ENCODE peak calls at places on chromosomes 11 and 22, in ten cellular contexts. X is HCT116, L is transverse colon, D is brain microvascular endothelial cell, A is foreskin fibroblast, S is mammary epithelial cell, Y is psoas muscle, E is sigmoid colon, O is astrocyte of the spinal cord, U is uterus. Z is an unnamed sample.

GRCh38 chr11:113121746-113122145 is 160.5 kb downstream of the NCAM1 start:
- DNase-seq in X (no peak), L (no peak), D (no peak), A (no peak), S (no peak), Y (no peak), E (no peak), O (no peak), U (no peak), Z (no peak)

GRCh38 chr11:100687630-100688395 is 725 bp downstream of the ARHGAP42 start:
- DNase-seq in X (peak; percentile 75), L (peak; percentile 65), D (peak; percentile 72), A (peak; percentile 83), S (peak; percentile 79), Y (peak; percentile 56), E (peak; percentile 72), O (peak; percentile 87), U (peak; percentile 61), Z (peak; percentile 31)

GRCh38 chr11:69876013-69876412 is 56.8 kb upstream of the FGF3 start:
- DNase-seq in X (no peak), L (peak; percentile 3), D (no peak), A (no peak), S (no peak), Y (no peak), E (peak; percentile 52), O (no peak), U (no peak), Z (no peak)

GRCh38 chr11:117045196-117045595 is 53.0 kb downstream of the SIK3 start:
- DNase-seq in X (no peak), L (peak; percentile 55), D (no peak), A (peak; percentile 93), S (no peak), Y (no peak), E (no peak), O (peak; percentile 64), U (no peak), Z (no peak)

GRCh38 chr22:45510376-45511232 is 7.9 kb downstream of the FBLN1 start:
- DNase-seq in X (no peak), L (no peak), D (no peak), A (peak; percentile 50), S (no peak), Y (peak; percentile 28), E (no peak), O (no peak), U (no peak), Z (peak; percentile 27)

GRCh38 chr11:114738954-114739353 is 60.6 kb downstream of the NXPE2 start:
- DNase-seq in X (peak; percentile 22), L (peak; percentile 68), D (peak; percentile 34), A (peak; percentile 3), S (peak; percentile 33), Y (peak; percentile 57), E (no peak), O (peak; percentile 39), U (no peak), Z (peak; percentile 82)

GRCh38 chr11:13040969-13041561 is 31.9 kb downstream of the RASSF10 start:
- DNase-seq in X (no peak), L (no peak), D (no peak), A (no peak), S (no peak), Y (no peak), E (no peak), O (no peak), U (no peak), Z (no peak)

GRCh38 chr11:41997860-41998259 is 538.4 kb upstream of the LRRC4C start:
- DNase-seq in X (no peak), L (no peak), D (no peak), A (no peak), S (no peak), Y (no peak), E (no peak), O (no peak), U (no peak), Z (no peak)

GRCh38 chr22:44996120-44996519 is 13.7 kb downstream of the PHF21B start:
- DNase-seq in X (no peak), L (no peak), D (no peak), A (no peak), S (no peak), Y (no peak), E (no peak), O (no peak), U (no peak), Z (no peak)

GRCh38 chr11:94771390-94771789 is 3.2 kb downstream of the AMOTL1 start:
- DNase-seq in X (no peak), L (no peak), D (no peak), A (no peak), S (peak; percentile 48), Y (no peak), E (peak; percentile 73), O (peak; percentile 40), U (no peak), Z (no peak)

GRCh38 chr11:64409278-64409677 is 50.3 kb downstream of the RPS6KA4 start:
- DNase-seq in X (no peak), L (no peak), D (no peak), A (no peak), S (no peak), Y (no peak), E (no peak), O (no peak), U (no peak), Z (no peak)

GRCh38 chr11:113521737-113522517 is 46.7 kb upstream of the DRD2 start:
- DNase-seq in X (no peak), L (no peak), D (no peak), A (no peak), S (peak; percentile 68), Y (no peak), E (no peak), O (no peak), U (no peak), Z (no peak)

DNA sequence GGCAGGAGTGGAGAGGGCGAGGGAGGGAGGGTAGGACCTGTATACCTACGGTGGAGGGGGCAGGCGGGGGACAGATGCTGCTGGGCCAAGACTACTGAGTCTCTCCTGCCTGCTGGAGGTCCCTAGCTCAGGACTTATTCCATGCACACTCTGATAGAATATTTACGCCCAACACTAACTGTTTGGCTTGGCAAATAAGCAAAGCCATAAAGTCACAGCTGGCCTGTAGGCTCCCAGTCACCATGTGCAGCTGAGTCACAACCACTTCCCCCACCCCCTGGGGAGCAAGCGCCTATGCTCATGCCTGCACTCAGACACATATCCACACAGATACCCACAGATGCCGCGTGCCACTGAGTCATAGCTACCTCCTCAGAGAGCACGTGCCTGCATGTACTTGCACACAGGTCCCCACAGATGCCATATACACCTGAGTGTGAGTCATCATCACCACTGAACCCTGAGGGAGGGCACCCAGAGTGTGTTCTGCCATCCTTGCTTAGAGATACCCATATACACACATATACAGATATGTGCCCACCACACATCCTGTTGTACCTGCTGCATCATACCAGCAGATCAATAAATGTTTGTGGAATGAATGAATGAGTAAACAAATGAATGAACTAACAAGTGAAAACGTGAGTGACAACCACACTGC is 95.8 kb downstream of the SWAP70 start:
- DNase-seq in X (peak; percentile 96), L (peak; percentile 86), D (peak; percentile 100), A (peak; percentile 100), S (peak; percentile 100), Y (peak; percentile 92), E (peak; percentile 94), O (peak; percentile 100), U (peak; percentile 87), Z (peak; percentile 92)
- H3K4me3 ChIP-seq in X (peak overlapping the region; percentile 71), L (no peak overlapping the region), D (no peak overlapping the region), A (peak overlapping the region; percentile 9), S (no peak overlapping the region), Y (peak overlapping the region; percentile 71), E (no peak overlapping the region), O (no peak overlapping the region), U (no peak overlapping the region), Z (peak overlapping the region; percentile 83)

DNA sequence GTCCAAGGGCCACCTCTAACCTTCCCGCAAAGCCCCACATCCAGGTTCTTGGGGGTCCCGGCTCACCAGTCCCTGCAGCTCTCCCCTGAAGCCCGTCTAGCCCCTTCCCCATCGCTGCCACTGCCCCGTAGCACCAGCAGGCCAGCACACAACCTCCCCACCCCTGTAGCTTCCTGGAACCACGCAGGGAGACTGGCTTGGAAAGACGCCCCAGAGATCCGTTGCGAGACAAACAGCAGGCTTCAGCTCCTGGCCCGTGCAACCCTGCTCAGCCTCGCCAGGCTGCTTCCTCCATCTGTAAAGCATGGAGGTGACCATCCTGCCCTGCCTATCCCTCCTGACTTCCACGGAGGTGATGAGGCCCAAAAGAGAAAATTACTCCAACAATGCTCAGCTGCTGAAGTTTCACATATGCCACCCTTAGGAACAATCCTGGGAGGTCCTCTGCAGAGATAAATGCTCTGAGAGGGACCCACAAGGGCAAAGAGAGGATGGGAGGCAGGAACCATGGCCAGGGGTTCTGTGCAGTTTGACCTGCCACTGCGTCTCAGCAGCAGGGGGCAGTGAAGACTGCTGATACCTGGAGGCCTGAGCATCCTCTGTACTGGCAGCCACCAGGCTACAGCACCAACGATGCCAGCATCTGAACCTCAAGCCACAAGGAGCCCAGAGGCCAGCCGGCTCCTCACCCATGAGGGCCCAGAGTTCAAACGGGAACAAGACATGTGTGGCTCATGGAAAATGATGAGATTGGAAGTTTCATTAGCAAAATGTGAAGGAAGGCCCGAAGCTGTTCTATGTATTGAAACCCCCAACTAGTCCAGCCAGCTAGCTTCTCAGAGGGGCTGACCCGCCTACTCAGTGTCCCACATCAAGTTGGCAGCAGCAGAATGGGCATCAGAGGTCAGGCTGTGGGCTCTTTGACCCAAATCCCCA is 16.1 kb downstream of the DGCR2 start:
- DNase-seq in X (no peak), L (no peak), D (no peak), A (no peak), S (peak; percentile 30), Y (no peak), E (peak; percentile 68), O (no peak), U (no peak), Z (no peak)
- TF ChIP-seq CTCF in X (peak; percentile 41), L (peak; percentile 26), D (peak; percentile 51), A (no peak), S (peak; percentile 51), Y (peak; percentile 22), E (no peak), O (no peak), U (no peak), Z (peak; percentile 19)

DNA sequence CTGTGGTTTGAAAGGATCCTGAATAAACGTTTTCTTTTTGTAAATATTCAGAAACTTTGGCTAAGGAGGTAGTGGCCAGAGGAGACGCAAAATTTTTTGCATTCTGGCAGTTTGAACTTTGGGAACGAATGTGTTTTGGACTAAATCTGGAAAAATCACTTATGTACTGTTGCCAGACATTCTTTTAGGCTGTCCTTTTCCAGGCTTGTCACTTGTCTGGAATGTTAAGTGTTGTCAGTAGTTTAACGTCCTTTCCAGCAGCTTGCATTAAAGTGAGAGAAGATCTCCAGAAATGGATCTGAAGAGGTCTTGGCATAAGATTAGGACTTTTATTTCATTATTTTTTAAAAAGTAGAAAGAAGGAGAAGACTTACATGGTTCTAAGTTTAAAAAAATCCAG is 18.5 kb downstream of the SPECC1L start:
- DNase-seq in X (no peak), L (no peak), D (peak; percentile 56), A (peak; percentile 82), S (no peak), Y (no peak), E (no peak), O (peak; percentile 81), U (no peak), Z (no peak)
- H3K4me3 ChIP-seq in X (no peak overlapping the region), L (no peak overlapping the region), D (no peak overlapping the region), A (no peak overlapping the region), S (no peak overlapping the region), Y (no peak overlapping the region), E (no peak overlapping the region), O (no peak overlapping the region), U (no peak overlapping the region), Z (no peak overlapping the region)

DNA sequence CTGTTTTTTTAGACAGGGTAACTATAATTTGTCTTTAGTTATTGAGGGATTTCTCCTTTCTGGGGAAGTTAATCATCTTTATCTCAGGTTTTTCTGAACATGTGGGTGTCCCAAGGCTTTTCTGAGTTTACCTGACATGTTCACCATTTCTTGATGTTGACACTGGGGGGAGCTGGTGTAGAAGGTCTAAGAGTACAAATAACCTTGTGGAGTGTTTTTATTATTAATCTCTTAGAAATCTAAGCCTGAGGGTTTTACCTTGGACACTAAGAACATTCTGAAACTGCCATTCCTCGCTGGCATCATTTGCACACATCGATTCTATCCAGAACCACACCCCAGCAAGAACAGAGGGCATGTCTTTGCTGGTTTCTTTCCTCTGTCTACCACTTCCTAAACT is 15.6 kb upstream of the C11orf91 start:
- DNase-seq in X (no peak), L (no peak), D (no peak), A (peak; percentile 58), S (peak; percentile 80), Y (no peak), E (no peak), O (peak; percentile 48), U (no peak), Z (no peak)
- TF ChIP-seq CTCF in X (peak; percentile 51), L (peak; percentile 24), D (peak; percentile 44), A (peak; percentile 28), S (peak; percentile 58), Y (peak; percentile 55), E (no peak), O (peak; percentile 53), U (no peak), Z (no peak)